ENCODE peak calls at places on chromosome 22, in six cellular contexts. F is mucosa of descending colon, U is PC-3, L is cardiac muscle cell, G is thoracic aorta, N is nephron progenitor cell. Z is an unnamed sample.

GRCh38 chr22:25111579-25112517 is 87.8 kb upstream of the CRYBB3 start:
- DNase-seq in N (no peak), F (peak), L (peak), G (peak), U (no peak), Z (peak)

GRCh38 chr22:42934338-42934737 is 77.3 kb upstream of the ARFGAP3 start:
- DNase-seq in G (no peak), U (no peak), L (no peak), N (no peak), F (no peak), Z (no peak)

GRCh38 chr22:49033616-49034015 is 794.1 kb downstream of the BRD1 start:
- DNase-seq in F (no peak), G (no peak), L (no peak), U (no peak), N (no peak), Z (no peak)

GRCh38 chr22:20405931-20406685 is 12.2 kb downstream of the ZNF74 start:
- DNase-seq in N (no peak), F (no peak), L (no peak), U (no peak), G (no peak), Z (no peak)

GRCh38 chr22:46088541-46089311 is 61.6 kb upstream of the PPARA start:
- DNase-seq in N (no peak), G (no peak), L (no peak), U (no peak), F (peak), Z (no peak)

GRCh38 chr22:46738961-46739870 is 1.2 kb upstream of the CERK start:
- DNase-seq in N (peak), F (peak), U (no peak), G (no peak), L (no peak), Z (peak)

GRCh38 chr22:37559901-37560681 is at the start of gene CDC42EP1:
- DNase-seq in U (peak), N (peak), F (peak), L (peak), G (no peak), Z (no peak)

GRCh38 chr22:48644108-48644507 is 1183.6 kb downstream of the BRD1 start:
- DNase-seq in U (no peak), G (no peak), F (no peak), N (no peak), L (peak), Z (no peak)

GRCh38 chr22:30978304-30978962 is 9.4 kb downstream of the TUG1 start:
- DNase-seq in F (no peak), N (no peak), G (no peak), L (no peak), U (no peak), Z (no peak)

GRCh38 chr22:31337178-31337577 is 9.0 kb downstream of the PATZ1 start:
- DNase-seq in F (no peak), L (no peak), G (no peak), N (no peak), U (peak), Z (no peak)

GRCh38 chr22:46969491-46969890 is 207.0 kb downstream of the TBC1D22A start:
- DNase-seq in L (no peak), F (no peak), G (no peak), U (no peak), N (no peak), Z (no peak)

GRCh38 chr22:33917744-33918406 is 2.4 kb downstream of the LARGE1 start:
- DNase-seq in N (peak), L (no peak), F (no peak), G (no peak), U (no peak), Z (no peak)

GRCh38 chr22:45212306-45212709 is 28.4 kb downstream of the KIAA0930 start:
- DNase-seq in L (peak), U (no peak), F (peak), N (peak), G (peak), Z (peak)

GRCh38 chr22:38655532-38656255 is 498 bp downstream of the FAM227A start:
- DNase-seq in L (no peak), F (no peak), N (no peak), G (no peak), U (peak), Z (no peak)

GRCh38 chr22:24445481-24446290 is 18.3 kb downstream of the ADORA2A start:
- DNase-seq in U (no peak), F (no peak), N (no peak), G (no peak), L (no peak), Z (no peak)

GRCh38 chr22:48418831-48419230 is 1408.8 kb downstream of the BRD1 start:
- DNase-seq in U (no peak), G (no peak), N (no peak), F (no peak), L (no peak), Z (no peak)

GRCh38 chr22:24247564-24248344 is 2.9 kb upstream of the GGT5 start:
- DNase-seq in L (peak), U (peak), N (peak), G (peak), F (peak), Z (peak)

GRCh38 chr22:47165998-47166397 is 403.5 kb downstream of the TBC1D22A start:
- DNase-seq in F (peak), L (no peak), N (no peak), U (no peak), G (no peak), Z (no peak)

GRCh38 chr22:46767249-46767985 is 5.0 kb downstream of the TBC1D22A start:
- DNase-seq in G (no peak), L (no peak), N (no peak), F (no peak), U (no peak), Z (no peak)

GRCh38 chr22:30887418-30887817 is 81.2 kb downstream of the MORC2 start:
- DNase-seq in G (no peak), N (no peak), L (no peak), U (no peak), F (peak), Z (no peak)

GRCh38 chr22:48673806-48674500 is 1153.7 kb downstream of the BRD1 start:
- DNase-seq in G (no peak), L (no peak), F (no peak), N (no peak), U (no peak), Z (no peak)

GRCh38 chr22:33803371-33803770 is 116.9 kb downstream of the LARGE1 start:
- DNase-seq in G (no peak), F (no peak), N (no peak), L (no peak), U (peak), Z (no peak)

GRCh38 chr22:48489551-48490512 is 1337.8 kb downstream of the BRD1 start:
- DNase-seq in G (no peak), F (no peak), L (peak), N (peak), U (no peak), Z (no peak)

GRCh38 chr22:32375678-32376450 is 18.2 kb downstream of the RFPL3 start:
- DNase-seq in L (no peak), U (no peak), N (no peak), G (no peak), F (no peak), Z (no peak)

GRCh38 chr22:35021166-35021565 is 44.8 kb upstream of the ISX start:
- DNase-seq in U (peak), F (peak), N (no peak), L (no peak), G (no peak), Z (no peak)

GRCh38 chr22:35023692-35024363 is 42.1 kb upstream of the ISX start:
- DNase-seq in N (peak), L (peak), G (no peak), F (peak), U (peak), Z (peak)

GRCh38 chr22:35022291-35022690 is 43.7 kb upstream of the ISX start:
- DNase-seq in F (no peak), L (no peak), U (no peak), N (no peak), G (no peak), Z (no peak)

GRCh38 chr22:35020517-35020916 is 45.4 kb upstream of the ISX start:
- DNase-seq in U (no peak), L (no peak), G (no peak), F (no peak), N (no peak), Z (no peak)

DNA sequence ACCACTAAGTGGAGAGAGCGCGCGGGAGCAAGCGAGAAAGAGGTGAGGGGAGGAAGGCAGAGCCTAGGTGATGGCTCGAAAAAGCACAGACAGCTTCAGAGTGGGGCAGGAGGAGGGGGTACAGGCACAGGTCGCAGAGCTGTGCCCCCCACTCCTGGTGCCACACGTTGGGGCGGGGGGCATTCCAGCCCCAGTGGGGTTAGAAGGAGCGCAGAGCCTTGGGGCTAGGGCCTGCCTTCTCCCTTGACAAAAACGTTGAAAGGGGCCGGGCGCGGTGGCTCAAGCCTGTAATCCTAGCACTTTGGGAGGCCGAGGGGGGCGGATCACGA is 41.6 kb upstream of the ISX start:
- DNase-seq in N (no peak), G (no peak), L (no peak), U (no peak), F (no peak), Z (no peak)
- TF ChIP-seq CTCF in N (peak), G (no peak), L (no peak), U (no peak), F (no peak), Z (no peak)

DNA sequence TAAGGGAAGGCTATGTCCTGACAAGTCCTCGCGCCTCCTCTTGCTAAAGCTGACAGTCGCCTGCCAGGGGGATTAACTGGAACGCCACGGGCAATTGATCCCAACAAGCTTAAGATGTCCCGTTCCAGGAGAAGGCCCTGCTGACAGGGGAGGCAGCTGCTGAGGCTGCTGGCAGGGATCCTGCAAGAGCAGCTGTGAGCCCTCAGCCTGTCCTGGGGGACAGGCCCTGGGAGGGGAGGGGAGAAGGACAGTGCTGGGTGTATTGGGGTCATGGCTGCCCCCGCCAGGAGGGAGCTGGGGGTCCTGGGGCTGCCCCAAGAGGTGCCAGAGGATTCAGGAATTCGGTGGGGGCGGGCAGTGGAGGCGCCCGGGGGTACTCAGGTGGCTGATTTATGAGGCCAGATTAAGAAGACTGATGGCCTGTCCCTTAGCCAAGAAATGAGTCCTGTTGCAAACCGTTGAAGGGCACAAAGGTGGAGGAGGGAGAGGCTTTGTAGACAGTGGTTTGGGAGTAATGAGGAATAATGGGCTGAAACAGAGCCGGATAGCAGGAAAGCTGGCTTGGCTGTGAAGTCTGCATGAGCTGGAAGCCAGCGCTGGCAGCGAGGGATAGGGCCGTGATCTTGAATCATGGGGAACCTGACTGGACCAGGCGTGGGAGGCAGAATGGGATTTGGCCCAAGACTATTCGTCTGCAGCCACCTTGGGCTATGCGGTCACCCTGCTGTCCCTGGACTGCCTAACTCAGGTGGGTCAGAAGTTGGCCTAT is 133.5 kb downstream of the CACNA1I start:
- DNase-seq in N (peak), U (no peak), G (no peak), L (no peak), F (peak), Z (no peak)
- TF ChIP-seq CTCF in N (no peak), U (no peak), G (no peak), L (no peak), F (no peak), Z (no peak)

DNA sequence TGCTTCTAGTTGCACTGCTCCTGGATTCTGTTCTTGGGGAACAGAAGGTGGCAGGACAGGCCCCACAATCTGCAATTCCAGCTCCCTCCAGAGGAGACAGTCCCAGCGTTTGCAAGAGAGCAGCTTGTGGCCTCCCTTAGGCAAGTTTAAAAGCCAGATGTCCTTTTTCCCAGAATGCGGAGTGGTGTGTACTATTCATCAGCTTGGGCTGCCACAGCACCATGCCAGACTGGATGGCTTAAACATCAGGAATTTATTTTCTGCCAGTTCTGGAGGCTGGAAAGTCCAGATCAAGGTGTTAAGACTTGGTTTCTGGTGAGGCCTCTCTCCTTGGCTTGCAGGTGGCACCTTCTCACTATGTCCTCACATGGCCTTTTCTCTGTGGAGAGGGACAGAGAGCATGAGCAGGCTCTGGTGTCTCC is 11.7 kb downstream of the MIAT start:
- DNase-seq in F (no peak), G (no peak), L (peak), N (peak), U (peak), Z (no peak)
- TF ChIP-seq CTCF in F (no peak), G (no peak), L (no peak), N (peak), U (peak), Z (no peak)

GRCh38 chr22:50474711-50475651 is at the start of gene SBF1:
- DNase-seq in N (peak), U (peak), L (peak), G (peak), F (peak), Z (peak)

GRCh38 chr22:50473855-50474671 is 772 bp downstream of the SBF1 start:
- DNase-seq in F (peak), L (peak), N (peak), U (peak), G (no peak), Z (no peak)

GRCh38 chr22:50471962-50472361 is 2.9 kb downstream of the SBF1 start:
- DNase-seq in L (no peak), F (no peak), G (no peak), N (no peak), U (no peak), Z (no peak)

GRCh38 chr22:50471197-50471847 is 3.5 kb downstream of the SBF1 start:
- DNase-seq in L (no peak), G (no peak), N (no peak), F (no peak), U (no peak), Z (no peak)

GRCh38 chr22:50473088-50473487 is 1.7 kb downstream of the SBF1 start:
- DNase-seq in L (no peak), U (peak), F (no peak), G (no peak), N (no peak), Z (no peak)
- TF ChIP-seq CTCF in L (peak), U (peak), F (no peak), G (no peak), N (no peak), Z (no peak)

GRCh38 chr22:41091139-41092022 is 1.0 kb upstream of the EP300 start:
- DNase-seq in N (peak), L (peak), U (peak), F (peak), G (peak), Z (peak)
- TF ChIP-seq CTCF in N (no peak), L (no peak), U (no peak), F (no peak), G (no peak), Z (no peak)

DNA sequence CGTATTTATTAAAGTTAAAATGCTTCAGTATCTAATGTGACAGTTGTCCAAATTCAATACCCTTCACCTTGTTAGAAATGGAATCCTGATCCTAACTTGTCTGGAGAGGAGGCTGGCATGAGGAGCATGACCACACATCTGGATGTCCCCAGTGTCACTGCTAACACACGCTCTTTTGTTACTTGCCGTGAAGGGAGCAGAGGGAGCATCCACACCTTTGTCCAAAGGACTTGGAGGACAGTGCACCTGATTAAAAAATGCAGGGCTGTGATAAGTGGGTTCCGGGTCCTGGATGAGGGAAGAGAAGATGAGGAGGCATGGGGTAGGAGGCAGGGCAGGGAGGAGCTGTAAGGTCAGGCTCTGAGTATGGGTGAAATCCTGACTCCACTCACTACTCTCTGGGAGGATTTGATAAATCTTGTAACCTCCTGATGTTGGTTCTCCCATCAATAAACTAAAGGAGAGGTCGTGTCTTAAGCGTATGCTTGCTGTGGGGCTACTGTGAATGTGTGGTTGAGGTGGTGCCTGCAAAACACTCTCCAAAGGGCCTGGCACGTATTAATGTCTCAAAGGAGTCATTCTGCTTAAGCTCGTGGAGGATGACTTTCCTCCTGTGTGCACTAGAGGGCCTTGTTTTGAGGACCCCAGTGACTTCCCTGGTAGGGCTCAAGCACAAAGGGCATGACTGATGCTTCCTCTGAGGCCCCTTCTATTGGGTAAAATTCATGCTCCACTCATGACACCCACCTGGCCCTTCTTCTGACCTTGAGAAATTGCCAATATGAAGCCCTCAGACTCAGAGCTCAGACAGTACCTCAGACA is 16.8 kb upstream of the IGLL5 start:
- DNase-seq in U (peak), N (no peak), L (no peak), G (no peak), F (no peak), Z (no peak)
- TF ChIP-seq CTCF in U (no peak), N (no peak), L (no peak), G (no peak), F (no peak), Z (no peak)

DNA sequence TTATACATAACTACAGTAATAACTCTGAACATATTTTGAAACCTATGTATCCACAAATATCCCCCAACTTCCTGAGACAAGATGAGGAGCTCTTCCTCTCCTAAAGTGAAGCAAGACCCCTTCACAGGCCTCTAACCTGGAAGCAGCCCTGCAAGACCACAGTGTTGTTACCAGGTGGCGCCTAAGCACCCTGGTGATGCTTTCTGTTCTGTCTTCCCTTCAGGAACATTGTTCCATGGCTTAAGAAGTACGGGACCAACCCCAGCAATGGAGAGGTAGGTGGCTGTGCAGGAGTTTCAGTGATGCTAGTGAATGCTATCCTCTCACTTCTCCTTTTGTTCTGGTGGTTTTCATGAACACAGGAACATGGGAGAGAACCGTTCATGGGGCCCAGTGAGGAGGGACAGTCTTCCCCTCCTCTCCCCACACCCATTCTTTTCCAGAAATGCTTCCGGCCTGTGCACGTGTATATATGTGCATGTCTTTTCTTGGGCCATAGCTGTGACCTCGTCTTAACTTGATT is 6.4 kb downstream of the PPIL2 start:
- DNase-seq in U (no peak), G (no peak), F (no peak), N (no peak), L (no peak), Z (no peak)
- TF ChIP-seq CTCF in U (no peak), G (no peak), F (no peak), N (no peak), L (no peak), Z (no peak)

DNA sequence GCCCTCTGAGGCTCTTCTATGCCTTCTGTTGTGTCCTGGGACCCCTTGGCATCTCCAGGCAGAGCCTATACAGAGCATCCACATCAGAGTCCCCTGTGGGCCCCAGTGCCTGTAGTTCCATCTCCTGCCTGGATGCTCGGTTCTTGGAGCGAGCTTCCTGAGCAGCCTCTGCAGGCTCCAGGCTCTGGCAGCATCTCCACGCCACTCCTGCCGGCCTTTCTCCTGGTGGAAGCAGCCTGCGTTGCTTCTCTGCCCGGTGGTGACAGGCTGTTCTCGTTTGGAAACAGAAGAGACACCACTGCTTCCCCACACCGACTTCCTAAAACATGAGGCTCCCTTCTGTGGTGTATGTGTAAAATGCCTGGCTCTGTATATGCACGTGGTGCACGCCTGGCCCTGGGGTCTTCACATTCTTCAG is 52.8 kb downstream of the BCR start:
- DNase-seq in N (no peak), G (no peak), U (no peak), F (no peak), L (no peak), Z (no peak)
- TF ChIP-seq CTCF in N (no peak), G (no peak), U (no peak), F (no peak), L (peak), Z (no peak)

GRCh38 chr22:36335621-36336020 is 52.1 kb downstream of the MYH9 start:
- DNase-seq in U (no peak), F (no peak), G (no peak), N (no peak), L (no peak), Z (no peak)
- TF ChIP-seq CTCF in U (no peak), F (no peak), G (no peak), N (no peak), L (no peak), Z (no peak)